ENCODE peak calls at places on chromosomes 4 and X, in seven cellular contexts. D is transverse colon, I is testis, K is breast epithelium, E is mesothelial cell of epicardium, X is astrocyte of the spinal cord, A is GM13977. F is an unnamed sample.
A peak's percentile ranks its signal among the peaks of the same experiment; 100 is the strongest.

GRCh38 chr4:33882246-33882990 is 2361.9 kb downstream of the ARAP2 start:
- DNase-seq in D (no peak), I (no peak), K (no peak), E (no peak), X (peak; percentile 30), A (no peak), F (no peak)

GRCh38 chr4:19983072-19983471 is 268.6 kb upstream of the SLIT2 start:
- DNase-seq in D (no peak), I (no peak), K (no peak), E (no peak), X (peak; percentile 97), A (no peak), F (no peak)

GRCh38 chr4:90186229-90186628 is 59.0 kb downstream of the CCSER1 start:
- DNase-seq in D (no peak), I (no peak), K (no peak), E (no peak), X (no peak), A (no peak), F (no peak)

GRCh38 chr4:146844761-146845160 is 100.9 kb downstream of the TTC29 start:
- DNase-seq in D (no peak), I (no peak), K (no peak), E (no peak), X (no peak), A (no peak), F (no peak)

GRCh38 chrX:1443496-1444075 is 9.1 kb downstream of the ASMTL start:
- DNase-seq in D (no peak), I (no peak), K (no peak), E (no peak), X (no peak), A (no peak), F (no peak)

GRCh38 chrX:3548743-3549441 is 164.6 kb downstream of the PRKX start:
- DNase-seq in D (no peak), I (no peak), K (no peak), E (no peak), X (peak; percentile 72), A (no peak), F (no peak)

GRCh38 chrX:43693602-43694406 is 37.7 kb downstream of the MAOA start:
- DNase-seq in D (no peak), I (no peak), K (no peak), E (no peak), X (peak; percentile 41), A (no peak), F (no peak)

GRCh38 chrX:43973249-43973672 is at the start of gene NDP:
- DNase-seq in D (no peak), I (peak; percentile 17), K (no peak), E (no peak), X (no peak), A (no peak), F (no peak)

GRCh38 chr4:147969573-147969972 is 237.7 kb downstream of the ARHGAP10 start:
- DNase-seq in D (no peak), I (peak; percentile 48), K (no peak), E (no peak), X (no peak), A (no peak), F (peak; percentile 18)

GRCh38 chr4:183635333-183635732 is 23.7 kb downstream of the RWDD4 start:
- DNase-seq in D (no peak), I (peak; percentile 14), K (no peak), E (no peak), X (no peak), A (no peak), F (no peak)

GRCh38 chr4:173490256-173490655 is 39.8 kb downstream of the HAND2 start:
- DNase-seq in D (no peak), I (no peak), K (no peak), E (no peak), X (no peak), A (no peak), F (no peak)

GRCh38 chr4:94939791-94940530 is 182.2 kb downstream of the BMPR1B start:
- DNase-seq in D (no peak), I (no peak), K (no peak), E (no peak), X (peak; percentile 56), A (no peak), F (no peak)

GRCh38 chr4:153684182-153685073 is at the start of gene TLR2:
- DNase-seq in D (peak; percentile 73), I (peak; percentile 18), K (peak; percentile 58), E (peak; percentile 27), X (no peak), A (peak; percentile 82), F (peak; percentile 62)

GRCh38 chrX:45154462-45154861 is 46.2 kb downstream of the DIPK2B start:
- DNase-seq in D (no peak), I (no peak), K (no peak), E (no peak), X (no peak), A (no peak), F (no peak)

GRCh38 chrX:31266172-31267076 is 194.6 kb upstream of the FTHL17 start:
- DNase-seq in D (peak; percentile 59), I (peak; percentile 57), K (peak; percentile 33), E (peak; percentile 25), X (peak; percentile 24), A (peak; percentile 78), F (peak; percentile 55)

GRCh38 chr4:112175840-112176239 is 30.6 kb downstream of the FAM241A start:
- DNase-seq in D (no peak), I (no peak), K (no peak), E (no peak), X (no peak), A (no peak), F (no peak)

GRCh38 chrX:54843050-54843449 is 35.5 kb downstream of the MAGED2 start:
- DNase-seq in D (no peak), I (no peak), K (no peak), E (no peak), X (no peak), A (no peak), F (no peak)

DNA sequence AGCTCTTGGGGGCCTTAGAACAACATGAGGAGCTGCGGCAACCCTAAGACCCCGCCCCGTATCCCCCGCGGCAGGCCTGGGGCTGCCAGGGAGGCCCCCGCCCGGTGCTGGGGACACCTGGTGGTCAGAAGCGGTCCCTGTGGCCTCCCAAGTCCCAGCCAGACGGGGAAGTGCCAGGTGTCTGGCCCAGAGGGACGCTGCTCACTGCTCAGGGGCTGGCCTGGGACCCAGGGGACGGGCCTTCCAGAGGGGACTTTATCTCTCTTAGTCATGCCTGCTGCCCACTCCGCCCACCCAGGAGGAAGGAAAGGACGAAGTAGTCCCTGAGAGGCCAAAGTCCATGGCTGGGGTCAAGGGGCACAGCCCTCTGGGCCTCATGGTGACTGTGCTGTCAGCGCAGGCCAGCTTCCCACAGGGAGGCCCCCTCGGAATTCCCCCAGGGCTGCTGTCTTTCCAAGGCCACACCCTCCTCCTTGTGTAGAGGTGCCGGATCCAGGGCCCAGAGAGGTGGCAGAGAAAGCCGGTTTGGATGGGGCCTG is 31.0 kb upstream of the HTRA3 start:
- DNase-seq in D (peak; percentile 21), I (no peak), K (no peak), E (no peak), X (no peak), A (peak; percentile 63), F (no peak)
- TF ChIP-seq CTCF in D (peak; percentile 33), I (no peak), K (no peak), E (no peak), X (peak; percentile 52), A (peak; percentile 38), F (peak; percentile 15)

GRCh38 chrX:137342969-137343368 is 223.0 kb upstream of the ZIC3 start:
- DNase-seq in D (no peak), I (no peak), K (no peak), E (no peak), X (no peak), A (no peak), F (no peak)
- TF ChIP-seq CTCF in D (no peak), I (no peak), K (no peak), E (no peak), X (no peak), A (no peak), F (no peak)

DNA sequence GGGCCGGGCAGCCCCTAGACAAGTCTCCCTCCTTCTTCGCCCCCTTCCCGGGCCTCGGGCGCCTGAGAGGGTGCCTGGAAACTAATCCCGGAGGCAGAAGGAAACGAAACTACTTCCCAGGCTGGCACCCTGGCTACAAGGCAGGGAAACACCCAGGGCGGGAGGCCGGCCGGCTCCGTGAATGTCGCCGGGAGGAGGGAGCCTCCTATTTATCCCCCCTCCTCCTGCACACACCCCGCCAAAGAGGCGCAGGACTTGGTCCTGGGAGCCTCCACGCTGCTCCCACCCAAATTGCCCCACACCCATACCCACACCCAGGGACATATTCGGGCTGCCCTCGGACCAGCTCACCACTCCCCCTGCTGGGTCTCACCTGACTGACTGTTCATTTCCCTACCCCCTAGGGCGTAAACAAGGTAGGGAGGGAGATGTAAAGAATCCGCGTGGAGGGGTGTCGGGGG is at the start of gene BTC:
- DNase-seq in D (peak; percentile 76), I (peak; percentile 60), K (peak; percentile 49), E (no peak), X (peak; percentile 5), A (peak; percentile 24), F (peak; percentile 2)
- TF ChIP-seq CTCF in D (peak; percentile 41), I (no peak), K (peak; percentile 35), E (no peak), X (peak; percentile 52), A (no peak), F (no peak)

DNA sequence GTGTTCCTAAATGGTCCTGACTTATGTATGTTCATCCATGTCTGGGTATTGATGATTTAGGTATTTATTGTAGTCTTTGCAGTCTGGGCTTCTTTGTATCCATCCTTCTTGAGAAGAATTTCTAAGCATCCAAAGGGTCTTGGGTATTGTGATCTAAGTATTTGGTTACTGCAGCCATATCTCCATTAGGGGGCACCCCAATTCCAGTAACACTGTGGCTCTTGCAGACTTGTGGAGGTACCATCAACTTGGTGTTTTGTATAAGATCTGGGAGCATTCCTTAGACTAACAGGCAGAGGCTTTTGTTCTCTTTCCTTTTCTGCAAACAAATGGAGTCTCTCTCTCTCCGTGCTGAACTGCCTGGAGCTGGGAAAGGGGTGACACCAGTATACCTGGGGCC is 113.7 kb upstream of the NEXMIF start:
- DNase-seq in D (no peak), I (peak; percentile 18), K (no peak), E (no peak), X (no peak), A (no peak), F (peak; percentile 34)
- TF ChIP-seq CTCF in D (no peak), I (no peak), K (no peak), E (no peak), X (peak; percentile 14), A (peak; percentile 56), F (no peak)

GRCh38 chr4:28073860-28074555 is 1213.4 kb downstream of the STIM2 start:
- DNase-seq in D (no peak), I (no peak), K (no peak), E (no peak), X (no peak), A (no peak), F (no peak)
- TF ChIP-seq CTCF in D (no peak), I (no peak), K (no peak), E (peak; percentile 20), X (no peak), A (no peak), F (no peak)

DNA sequence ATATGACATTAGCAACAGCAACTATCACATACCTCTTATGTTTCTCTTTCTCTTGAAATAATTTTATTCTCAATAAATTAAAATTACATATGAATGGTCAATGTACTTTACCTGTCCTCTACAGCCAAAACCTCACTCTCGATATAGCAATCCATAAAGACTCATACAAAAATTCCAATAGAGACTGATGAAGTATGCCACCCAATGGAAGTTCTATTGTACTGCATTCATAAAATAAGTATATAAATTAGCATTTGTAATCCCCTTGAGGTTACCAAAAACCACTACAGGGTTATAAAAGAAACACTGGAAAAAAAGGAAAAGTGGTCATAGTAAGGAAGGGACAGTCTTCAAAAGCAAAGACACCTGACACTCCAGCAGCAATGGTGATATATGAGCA is 32.8 kb downstream of the CLDN2 start:
- DNase-seq in D (no peak), I (no peak), K (no peak), E (no peak), X (peak; percentile 35), A (no peak), F (no peak)
- TF ChIP-seq CTCF in D (peak; percentile 29), I (no peak), K (no peak), E (peak; percentile 41), X (peak; percentile 40), A (peak; percentile 14), F (no peak)